ENCODE peak calls at places on chromosomes 2 and 18, in six cellular contexts. One of them, this sample, is unnamed.

GRCh38 chr2:8754056-8754790 is 72.4 kb downstream of the ID2 start:
- DNase-seq in fibroblast of lung: peak; percentile 18
- DNase-seq in right lobe of liver: no peak
- DNase-seq in adrenal gland: no peak
- DNase-seq in mesendoderm: no peak
- DNase-seq in psoas muscle: no peak
- DNase-seq in this sample: no peak

GRCh38 chr18:48312066-48312465 is 97.1 kb downstream of the ZBTB7C start:
- DNase-seq in fibroblast of lung: no peak
- DNase-seq in right lobe of liver: peak; percentile 25
- DNase-seq in adrenal gland: no peak
- DNase-seq in mesendoderm: no peak
- DNase-seq in psoas muscle: no peak
- DNase-seq in this sample: no peak

GRCh38 chr2:181368036-181368435 is 89.2 kb upstream of the ITGA4 start:
- DNase-seq in fibroblast of lung: no peak
- DNase-seq in right lobe of liver: no peak
- DNase-seq in adrenal gland: no peak
- DNase-seq in mesendoderm: no peak
- DNase-seq in psoas muscle: no peak
- DNase-seq in this sample: no peak

GRCh38 chr2:52258038-52258437 is 1226.1 kb upstream of the NRXN1 start:
- DNase-seq in fibroblast of lung: no peak
- DNase-seq in right lobe of liver: no peak
- DNase-seq in adrenal gland: no peak
- DNase-seq in mesendoderm: no peak
- DNase-seq in psoas muscle: no peak
- DNase-seq in this sample: no peak

GRCh38 chr18:56085561-56085960 is 497.6 kb upstream of the TCF4 start:
- DNase-seq in fibroblast of lung: peak; percentile 90
- DNase-seq in right lobe of liver: no peak
- DNase-seq in adrenal gland: no peak
- DNase-seq in mesendoderm: no peak
- DNase-seq in psoas muscle: no peak
- DNase-seq in this sample: no peak

GRCh38 chr2:118013724-118014491 is at the start of gene CCDC93:
- DNase-seq in fibroblast of lung: peak; percentile 77
- DNase-seq in right lobe of liver: peak; percentile 90
- DNase-seq in adrenal gland: peak; percentile 74
- DNase-seq in mesendoderm: peak; percentile 91
- DNase-seq in psoas muscle: peak; percentile 85
- DNase-seq in this sample: peak; percentile 99

GRCh38 chr2:159797468-159798375 is at the start of gene CD302:
- DNase-seq in fibroblast of lung: peak; percentile 66
- DNase-seq in right lobe of liver: peak; percentile 91
- DNase-seq in adrenal gland: peak; percentile 64
- DNase-seq in mesendoderm: peak; percentile 40
- DNase-seq in psoas muscle: peak; percentile 81
- DNase-seq in this sample: peak; percentile 86

GRCh38 chr2:155368934-155369333 is 670.4 kb downstream of the KCNJ3 start:
- DNase-seq in fibroblast of lung: peak; percentile 9
- DNase-seq in right lobe of liver: no peak
- DNase-seq in adrenal gland: no peak
- DNase-seq in mesendoderm: no peak
- DNase-seq in psoas muscle: no peak
- DNase-seq in this sample: no peak

DNA sequence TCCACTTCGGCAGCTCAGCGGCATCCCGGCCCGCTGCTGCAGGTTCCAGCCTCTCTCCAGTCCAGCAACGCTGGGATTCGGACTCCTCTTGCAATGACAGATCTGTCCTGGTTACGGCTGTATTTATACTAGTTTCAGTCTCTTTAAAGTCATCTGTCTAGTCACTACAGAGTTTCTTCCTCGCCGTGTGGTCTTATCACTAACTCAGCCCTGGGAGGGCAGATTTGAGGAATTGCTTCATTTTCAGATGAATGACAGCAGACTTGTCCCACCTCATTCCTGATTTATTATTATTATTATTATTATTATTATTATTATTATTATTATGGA is 2.2 kb downstream of the KLHL29 start:
- DNase-seq in fibroblast of lung: no peak
- DNase-seq in right lobe of liver: no peak
- DNase-seq in adrenal gland: no peak
- DNase-seq in mesendoderm: peak; percentile 22
- DNase-seq in psoas muscle: no peak
- DNase-seq in this sample: no peak
- H3K27me3 ChIP-seq in fibroblast of lung: no peaks in the 10 kb centered on the region
- H3K27me3 ChIP-seq in right lobe of liver: no peaks in the 10 kb centered on the region
- H3K27me3 ChIP-seq in adrenal gland: no peaks in the 10 kb centered on the region
- H3K27me3 ChIP-seq in mesendoderm: peaks cover 10% of the 10 kb centered on the region
- H3K27me3 ChIP-seq in psoas muscle: peaks cover 45% of the 10 kb centered on the region
- H3K27me3 ChIP-seq in this sample: peaks cover 39% of the 10 kb centered on the region

DNA sequence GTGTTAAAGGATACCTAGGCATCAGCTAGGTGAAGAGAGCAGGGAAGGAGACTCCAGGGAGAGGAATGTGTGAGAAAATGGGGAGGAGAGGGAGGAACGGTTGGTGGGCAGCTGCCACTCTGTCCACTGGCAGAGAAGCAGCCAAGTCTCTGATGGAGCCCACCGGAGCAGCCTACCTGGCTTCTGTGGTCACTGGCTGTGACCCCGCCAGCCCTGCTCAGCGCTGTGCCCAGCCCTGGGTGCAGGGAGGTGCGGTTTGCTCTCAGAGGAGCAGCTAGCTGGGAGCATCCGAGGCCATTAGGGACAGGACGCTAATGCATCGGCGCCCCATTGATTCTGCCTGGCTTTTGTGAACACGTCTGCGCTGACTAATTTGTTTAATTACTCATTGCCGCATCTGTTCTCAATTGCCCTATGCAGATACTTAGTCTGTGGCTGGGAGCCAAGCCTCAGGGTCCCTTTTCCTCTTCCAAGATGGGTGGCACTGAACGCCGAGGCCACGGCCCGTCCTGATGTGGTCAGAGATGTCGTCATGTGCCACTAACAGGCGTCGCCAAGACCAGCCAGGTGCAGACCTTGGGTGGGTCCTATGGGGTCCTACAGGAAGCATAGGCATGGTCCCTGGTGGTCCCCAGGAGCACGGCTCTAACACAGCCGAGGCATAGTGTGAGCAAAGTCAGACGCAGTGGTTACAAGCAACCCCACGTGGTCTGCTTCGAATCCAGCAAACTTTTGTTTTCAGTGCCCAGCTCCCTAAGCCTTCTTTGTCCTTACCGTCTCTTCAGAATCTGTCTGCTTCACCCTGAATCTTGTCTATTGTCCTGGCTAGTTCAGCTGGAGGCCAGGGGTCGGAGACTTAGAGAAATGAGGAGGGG is 82.0 kb downstream of the RRM2 start:
- DNase-seq in fibroblast of lung: no peak
- DNase-seq in right lobe of liver: no peak
- DNase-seq in adrenal gland: no peak
- DNase-seq in mesendoderm: no peak
- DNase-seq in psoas muscle: no peak
- DNase-seq in this sample: no peak
- H3K4me3 ChIP-seq in fibroblast of lung: no peak overlapping the region
- H3K4me3 ChIP-seq in right lobe of liver: no peak overlapping the region
- H3K4me3 ChIP-seq in adrenal gland: no peak overlapping the region
- H3K4me3 ChIP-seq in mesendoderm: no peak overlapping the region
- H3K4me3 ChIP-seq in psoas muscle: no peak overlapping the region
- H3K4me3 ChIP-seq in this sample: no peak overlapping the region

GRCh38 chr2:15532996-15533395 is 28.1 kb downstream of the NBAS start:
- DNase-seq in fibroblast of lung: no peak
- DNase-seq in right lobe of liver: no peak
- DNase-seq in adrenal gland: no peak
- DNase-seq in mesendoderm: no peak
- DNase-seq in psoas muscle: no peak
- DNase-seq in this sample: no peak
- H3K36me3 ChIP-seq in fibroblast of lung: peaks cover 1% of the 10 kb centered on the region
- H3K36me3 ChIP-seq in right lobe of liver: peaks cover 14% of the 10 kb centered on the region
- H3K36me3 ChIP-seq in adrenal gland: no peaks in the 10 kb centered on the region
- H3K36me3 ChIP-seq in mesendoderm: no peaks in the 10 kb centered on the region
- H3K36me3 ChIP-seq in psoas muscle: peaks cover 42% of the 10 kb centered on the region
- H3K36me3 ChIP-seq in this sample: peaks cover 3% of the 10 kb centered on the region

GRCh38 chr2:239013670-239013960 is 165.7 kb downstream of the TWIST2 start:
- DNase-seq in fibroblast of lung: no peak
- DNase-seq in right lobe of liver: no peak
- DNase-seq in adrenal gland: no peak
- DNase-seq in mesendoderm: no peak
- DNase-seq in psoas muscle: no peak
- DNase-seq in this sample: no peak

GRCh38 chr2:239015769-239016675 is 168.1 kb downstream of the TWIST2 start:
- DNase-seq in fibroblast of lung: no peak
- DNase-seq in right lobe of liver: no peak
- DNase-seq in adrenal gland: no peak
- DNase-seq in mesendoderm: no peak
- DNase-seq in psoas muscle: no peak
- DNase-seq in this sample: peak; percentile 31

GRCh38 chr2:239014897-239015768 is 167.2 kb downstream of the TWIST2 start:
- DNase-seq in fibroblast of lung: no peak
- DNase-seq in right lobe of liver: no peak
- DNase-seq in adrenal gland: no peak
- DNase-seq in mesendoderm: no peak
- DNase-seq in psoas muscle: no peak
- DNase-seq in this sample: peak; percentile 31

GRCh38 chr2:239012936-239013669 is 165.2 kb downstream of the TWIST2 start:
- DNase-seq in fibroblast of lung: no peak
- DNase-seq in right lobe of liver: peak; percentile 35
- DNase-seq in adrenal gland: no peak
- DNase-seq in mesendoderm: no peak
- DNase-seq in psoas muscle: no peak
- DNase-seq in this sample: peak; percentile 28

GRCh38 chr2:239014458-239014857 is 166.6 kb downstream of the TWIST2 start:
- DNase-seq in fibroblast of lung: no peak
- DNase-seq in right lobe of liver: no peak
- DNase-seq in adrenal gland: no peak
- DNase-seq in mesendoderm: no peak
- DNase-seq in psoas muscle: no peak
- DNase-seq in this sample: peak; percentile 45
- H3K27me3 ChIP-seq in fibroblast of lung: peaks cover 14% of the 10 kb centered on the region
- H3K27me3 ChIP-seq in right lobe of liver: no peaks in the 10 kb centered on the region
- H3K27me3 ChIP-seq in adrenal gland: no peaks in the 10 kb centered on the region
- H3K27me3 ChIP-seq in mesendoderm: no peaks in the 10 kb centered on the region
- H3K27me3 ChIP-seq in psoas muscle: peaks cover 66% of the 10 kb centered on the region
- H3K27me3 ChIP-seq in this sample: no peaks in the 10 kb centered on the region

GRCh38 chr2:207163815-207164747 is 1.7 kb downstream of the KLF7 start:
- DNase-seq in fibroblast of lung: peak; percentile 58
- DNase-seq in right lobe of liver: peak; percentile 68
- DNase-seq in adrenal gland: peak; percentile 78
- DNase-seq in mesendoderm: peak; percentile 55
- DNase-seq in psoas muscle: peak; percentile 58
- DNase-seq in this sample: no peak
- H3K4me3 ChIP-seq in fibroblast of lung: peak overlapping the region; percentile 90
- H3K4me3 ChIP-seq in right lobe of liver: peak overlapping the region; percentile 61
- H3K4me3 ChIP-seq in adrenal gland: peak overlapping the region; percentile 57
- H3K4me3 ChIP-seq in mesendoderm: peak overlapping the region; percentile 89
- H3K4me3 ChIP-seq in psoas muscle: peak overlapping the region; percentile 88
- H3K4me3 ChIP-seq in this sample: peak overlapping the region; percentile 76